ENCODE peak calls at places on chromosome 13, in six cellular contexts. O is breast epithelium, R is transverse colon, Q is prostate gland, I is esophagus muscularis mucosa, A is HCT116. V is an unnamed sample.

GRCh38 chr13:107721436-107721835 is 493.9 kb downstream of the LIG4 start:
- DNase-seq in O (no peak), A (no peak), Q (no peak), I (no peak), R (no peak), V (no peak)

GRCh38 chr13:97911311-97912138 is 42.0 kb upstream of the IPO5 start:
- DNase-seq in R (no peak), Q (no peak), O (no peak), A (peak; percentile 21), I (no peak), V (no peak)

GRCh38 chr13:51244637-51245405 is 22.6 kb downstream of the FAM124A start:
- DNase-seq in R (no peak), I (no peak), Q (no peak), O (no peak), A (no peak), V (no peak)

GRCh38 chr13:96963786-96964475 is 30.3 kb downstream of the OXGR1 start:
- DNase-seq in O (no peak), Q (no peak), R (no peak), A (no peak), I (no peak), V (no peak)

GRCh38 chr13:51781246-51782022 is 22.5 kb downstream of the DHRS12 start:
- DNase-seq in A (peak; percentile 18), Q (no peak), R (no peak), O (no peak), I (no peak), V (no peak)

GRCh38 chr13:81302125-81302524 is 961.2 kb upstream of the SPRY2 start:
- DNase-seq in O (no peak), I (no peak), R (no peak), Q (no peak), A (no peak), V (no peak)

GRCh38 chr13:74325106-74325505 is 190.9 kb upstream of the KLF12 start:
- DNase-seq in R (no peak), I (no peak), O (no peak), A (no peak), Q (peak; percentile 22), V (no peak)

GRCh38 chr13:94210826-94211225 is 268.7 kb downstream of the DCT start:
- DNase-seq in O (no peak), A (no peak), Q (no peak), I (no peak), R (no peak), V (no peak)

GRCh38 chr13:68046900-68047299 is 816.8 kb upstream of the PCDH9 start:
- DNase-seq in I (no peak), A (no peak), O (no peak), Q (no peak), R (no peak), V (no peak)

GRCh38 chr13:83883061-83883523 is 818 bp upstream of the SLITRK1 start:
- DNase-seq in Q (no peak), R (no peak), A (no peak), I (no peak), O (no peak), V (no peak)

GRCh38 chr13:24159921-24160324 is 597 bp upstream of the SPATA13 start:
- DNase-seq in A (no peak), Q (no peak), I (no peak), R (no peak), O (no peak), V (peak; percentile 82)

GRCh38 chr13:101150998-101151397 is 265.3 kb downstream of the NALCN start:
- DNase-seq in R (no peak), I (no peak), Q (no peak), A (no peak), O (no peak), V (no peak)

GRCh38 chr13:105139048-105139379 is 1396.4 kb downstream of the EFNB2 start:
- DNase-seq in I (no peak), R (no peak), A (no peak), Q (no peak), O (no peak), V (no peak)

GRCh38 chr13:20390526-20391175 is 135.0 kb downstream of the CRYL1 start:
- DNase-seq in O (no peak), A (no peak), Q (no peak), I (no peak), R (no peak), V (no peak)

GRCh38 chr13:107882708-107883560 is 332.4 kb downstream of the LIG4 start:
- DNase-seq in A (no peak), I (no peak), O (no peak), R (no peak), Q (no peak), V (no peak)

GRCh38 chr13:50419896-50420295 is 404.7 kb downstream of the KCNRG start:
- DNase-seq in Q (no peak), O (no peak), I (no peak), R (no peak), A (no peak), V (no peak)

GRCh38 chr13:60431108-60431700 is 34.2 kb downstream of the TDRD3 start:
- DNase-seq in R (no peak), A (peak; percentile 46), O (no peak), Q (no peak), I (no peak), V (no peak)

GRCh38 chr13:82010780-82011179 is 1669.9 kb upstream of the SPRY2 start:
- DNase-seq in Q (no peak), O (no peak), R (no peak), I (no peak), A (no peak), V (no peak)

GRCh38 chr13:111943229-111943795 is 123.6 kb upstream of the SOX1 start:
- DNase-seq in O (no peak), Q (no peak), A (no peak), R (no peak), I (no peak), V (peak; percentile 62)

GRCh38 chr13:98586400-98587144 is 9.7 kb upstream of the STK24 start:
- DNase-seq in A (no peak), Q (no peak), I (no peak), O (no peak), R (no peak), V (no peak)

GRCh38 chr13:94128430-94128829 is 351.1 kb downstream of the DCT start:
- DNase-seq in I (no peak), Q (peak; percentile 68), R (no peak), A (no peak), O (no peak), V (no peak)

GRCh38 chr13:109326601-109327000 is 459.8 kb downstream of the IRS2 start:
- DNase-seq in I (peak; percentile 89), Q (no peak), A (no peak), R (no peak), O (no peak), V (no peak)

DNA sequence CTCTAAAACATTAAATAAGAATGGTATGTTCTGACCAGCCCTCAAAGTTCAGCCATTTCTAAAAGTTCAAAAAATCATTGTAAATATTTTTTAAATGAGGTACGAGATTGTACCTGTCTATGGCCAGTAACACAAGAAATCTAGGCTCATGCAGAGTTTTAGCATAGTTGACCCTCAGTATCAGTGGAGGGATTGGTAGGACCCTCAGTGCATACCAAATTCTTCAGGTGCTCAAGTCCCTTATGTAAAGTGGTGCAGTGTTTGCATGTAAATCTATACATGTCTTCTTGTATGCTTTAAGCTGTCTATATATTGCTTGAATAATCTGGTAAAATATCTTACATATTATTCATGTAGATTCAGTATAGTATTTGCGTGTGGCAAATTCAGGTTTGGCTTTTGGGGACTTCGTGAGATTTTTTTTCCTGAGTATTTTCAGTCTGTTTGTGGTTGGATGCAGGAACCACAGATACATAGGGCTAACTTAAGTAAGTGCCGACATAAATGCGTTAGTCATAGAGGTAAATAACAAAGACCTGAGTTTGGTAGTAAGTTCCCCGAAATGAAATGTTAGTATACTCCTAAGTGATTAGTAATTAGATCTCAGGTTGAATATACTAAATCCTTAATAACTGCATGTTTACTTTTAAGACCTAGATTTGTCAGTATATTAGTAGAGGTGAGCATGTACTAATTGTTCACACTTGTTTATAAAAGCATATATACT is 7.8 kb downstream of the MIR17HG start:
- DNase-seq in I (no peak), O (no peak), Q (no peak), R (no peak), A (no peak), V (no peak)
- TF ChIP-seq POLR2AphosphoS5 in I (no peak), O (no peak), Q (no peak), R (no peak), A (no peak), V (no peak)

GRCh38 chr13:102402292-102402691 is 444 bp upstream of the FGF14 start:
- DNase-seq in O (no peak), A (no peak), I (no peak), R (peak; percentile 12), Q (no peak), V (no peak)
- TF ChIP-seq POLR2AphosphoS5 in O (no peak), A (no peak), I (peak; percentile 9), R (no peak), Q (no peak), V (no peak)

GRCh38 chr13:102643656-102644055 is 46.9 kb downstream of the TPP2 start:
- DNase-seq in I (no peak), O (no peak), R (no peak), Q (no peak), A (no peak), V (no peak)

GRCh38 chr13:102645701-102646100 is 48.9 kb downstream of the TPP2 start:
- DNase-seq in Q (no peak), A (no peak), R (no peak), O (no peak), I (no peak), V (no peak)

GRCh38 chr13:102642029-102642428 is 45.2 kb downstream of the TPP2 start:
- DNase-seq in I (no peak), A (no peak), O (no peak), Q (no peak), R (no peak), V (no peak)

GRCh38 chr13:102638741-102639140 is 42.0 kb downstream of the TPP2 start:
- DNase-seq in O (no peak), Q (no peak), R (no peak), I (no peak), A (no peak), V (no peak)

DNA sequence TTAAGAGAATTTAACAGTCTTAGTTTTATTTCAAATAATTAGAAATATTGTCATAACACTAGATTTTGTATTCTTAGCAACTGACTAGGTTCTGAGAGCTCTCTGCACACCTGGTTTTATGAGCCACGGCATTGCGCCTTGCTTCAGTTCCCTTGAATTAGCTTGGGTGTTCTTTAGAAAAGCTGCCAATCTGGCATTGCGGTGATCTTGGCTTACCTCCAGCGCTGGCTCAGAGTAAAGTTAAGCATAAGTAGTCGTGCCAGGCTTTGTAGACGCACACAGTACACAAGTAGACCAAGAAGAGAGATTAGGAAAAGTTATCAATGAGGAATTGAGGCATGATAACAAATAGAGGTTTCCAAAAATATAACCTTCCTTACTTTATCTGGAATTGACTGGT is 45.7 kb downstream of the TPP2 start:
- DNase-seq in R (peak; percentile 61), O (peak; percentile 64), A (no peak), Q (peak; percentile 81), I (no peak), V (no peak)
- TF ChIP-seq POLR2AphosphoS5 in R (no peak), O (no peak), A (no peak), Q (no peak), I (no peak), V (no peak)

GRCh38 chr13:79402074-79402635 is 3.9 kb downstream of the RBM26 start:
- DNase-seq in I (no peak), R (no peak), A (no peak), Q (no peak), O (no peak), V (no peak)
- TF ChIP-seq POLR2AphosphoS5 in I (no peak), R (no peak), A (no peak), Q (no peak), O (no peak), V (no peak)

GRCh38 chr13:113761136-113761535 is 2.1 kb downstream of the TMEM255B start:
- DNase-seq in R (no peak), O (no peak), A (no peak), I (no peak), Q (no peak), V (peak; percentile 64)
- TF ChIP-seq POLR2AphosphoS5 in R (no peak), O (no peak), A (no peak), I (no peak), Q (no peak), V (no peak)

GRCh38 chr13:47119568-47120080 is 222.8 kb upstream of the HTR2A start:
- DNase-seq in I (no peak), Q (no peak), O (no peak), A (no peak), R (no peak), V (no peak)
- TF ChIP-seq POLR2AphosphoS5 in I (no peak), Q (no peak), O (no peak), A (no peak), R (no peak), V (no peak)